ENCODE peak calls at places on chromosomes 12 and 14, in four cellular contexts. O, M, Z and W are unnamed samples.

GRCh38 chr12:104426926-104427546 is 29.7 kb upstream of the CHST11 start:
- DNase-seq in Z (no peak), O (no peak), M (no peak), W (no peak)

GRCh38 chr14:45838597-45838996 is 585.6 kb upstream of the MIS18BP1 start:
- DNase-seq in O (no peak), M (no peak), Z (peak; percentile 46), W (peak; percentile 1)

GRCh38 chr14:75711796-75712211 is 50.8 kb downstream of the TTLL5 start:
- DNase-seq in O (peak; percentile 72), Z (no peak), M (peak; percentile 35), W (peak; percentile 88)

GRCh38 chr12:131832393-131833231 is 4.4 kb downstream of the MMP17 start:
- DNase-seq in M (no peak), O (peak; percentile 84), Z (no peak), W (no peak)

GRCh38 chr14:73438993-73439392 is 19.4 kb downstream of the NUMB start:
- DNase-seq in O (no peak), M (no peak), Z (no peak), W (no peak)

GRCh38 chr12:44876554-44877275 is 600 bp upstream of the NELL2 start:
- DNase-seq in O (peak; percentile 46), Z (peak; percentile 75), M (peak; percentile 88), W (peak; percentile 85)

GRCh38 chr14:68911594-68912227 is 67.4 kb downstream of the ACTN1 start:
- DNase-seq in M (peak; percentile 81), Z (peak; percentile 97), O (peak; percentile 92), W (peak; percentile 92)

GRCh38 chr14:94555991-94556390 is 5.3 kb upstream of the SERPINA4 start:
- DNase-seq in O (no peak), Z (no peak), M (peak; percentile 16), W (no peak)

GRCh38 chr12:12612403-12612802 is 727 bp downstream of the CREBL2 start:
- DNase-seq in O (peak; percentile 31), Z (peak; percentile 54), M (no peak), W (peak; percentile 42)

GRCh38 chr12:107594995-107595394 is 90.6 kb upstream of the PWP1 start:
- DNase-seq in M (no peak), O (no peak), Z (no peak), W (no peak)

GRCh38 chr14:38867561-38868150 is 235.4 kb downstream of the SEC23A start:
- DNase-seq in O (peak; percentile 18), M (peak; percentile 78), Z (peak; percentile 93), W (peak; percentile 92)

GRCh38 chr12:50981319-50982239 is 29.2 kb downstream of the HIGD1C start:
- DNase-seq in M (no peak), Z (no peak), O (no peak), W (no peak)

GRCh38 chr12:11717533-11717961 is 68.1 kb downstream of the ETV6 start:
- DNase-seq in M (no peak), Z (no peak), O (no peak), W (no peak)

GRCh38 chr14:36014236-36014635 is 162.3 kb downstream of the PTCSC3 start:
- DNase-seq in Z (no peak), O (no peak), M (no peak), W (no peak)

GRCh38 chr14:100522616-100523021 is 64.6 kb downstream of the BEGAIN start:
- DNase-seq in Z (peak; percentile 51), M (no peak), O (no peak), W (peak; percentile 62)

GRCh38 chr12:123141615-123142517 is 9.0 kb downstream of the PITPNM2 start:
- DNase-seq in M (no peak), Z (no peak), O (no peak), W (peak; percentile 28)

GRCh38 chr14:58082011-58082410 is 70.0 kb downstream of the ARMH4 start:
- DNase-seq in O (no peak), Z (no peak), M (no peak), W (no peak)

GRCh38 chr14:64465856-64466554 is 706 bp downstream of the AKAP5 start:
- DNase-seq in O (peak; percentile 58), M (peak; percentile 60), Z (no peak), W (peak; percentile 81)

GRCh38 chr12:93741741-93742085 is 64.5 kb downstream of the CRADD start:
- DNase-seq in Z (no peak), O (peak; percentile 29), M (peak; percentile 88), W (peak; percentile 73)

GRCh38 chr14:104690266-104690711 is 871 bp downstream of the INF2 start:
- DNase-seq in O (no peak), M (no peak), Z (no peak), W (no peak)

GRCh38 chr12:20194171-20194570 is 174.2 kb upstream of the PDE3A start:
- DNase-seq in M (peak; percentile 81), O (no peak), Z (no peak), W (peak; percentile 30)

GRCh38 chr14:91315844-91316267 is 71.4 kb upstream of the GPR68 start:
- DNase-seq in Z (peak; percentile 77), M (no peak), O (no peak), W (no peak)

GRCh38 chr12:32533971-32534590 is 134.7 kb downstream of the FGD4 start:
- DNase-seq in Z (peak; percentile 50), M (peak; percentile 47), O (peak; percentile 61), W (peak; percentile 24)

GRCh38 chr12:12398026-12398859 is 41.4 kb downstream of the BORCS5 start:
- DNase-seq in M (no peak), O (peak; percentile 90), Z (no peak), W (no peak)

GRCh38 chr12:124834822-124835221 is 28.8 kb downstream of the SCARB1 start:
- DNase-seq in M (no peak), Z (no peak), O (no peak), W (no peak)

GRCh38 chr14:56118611-56119181 is 485 bp downstream of the PELI2 start:
- DNase-seq in M (no peak), O (no peak), Z (no peak), W (peak; percentile 46)

GRCh38 chr12:133120385-133121191 is 9.5 kb downstream of the ZNF891 start:
- DNase-seq in O (no peak), M (no peak), Z (no peak), W (no peak)

GRCh38 chr12:62703011-62703380 is 232.0 kb downstream of the PPM1H start:
- DNase-seq in Z (no peak), M (no peak), O (no peak), W (no peak)

GRCh38 chr14:105092124-105092911 is 27.1 kb upstream of the GPR132 start:
- DNase-seq in O (peak; percentile 49), M (peak; percentile 52), Z (no peak), W (peak; percentile 26)

GRCh38 chr12:53233671-53234091 is 1.7 kb upstream of the RARG start:
- DNase-seq in O (no peak), M (peak; percentile 56), Z (no peak), W (no peak)

GRCh38 chr12:130183585-130184370 is 21.5 kb downstream of the FZD10 start:
- DNase-seq in Z (no peak), M (no peak), O (no peak), W (no peak)

GRCh38 chr12:110141389-110141788 is 17.2 kb downstream of the IFT81 start:
- DNase-seq in M (no peak), Z (no peak), O (no peak), W (no peak)

GRCh38 chr12:80925237-80925636 is 12.5 kb downstream of the LIN7A start:
- DNase-seq in M (no peak), Z (no peak), O (no peak), W (no peak)

GRCh38 chr12:115404761-115405470 is 720.9 kb upstream of the TBX3 start:
- DNase-seq in Z (no peak), M (no peak), O (no peak), W (no peak)

GRCh38 chr12:122067966-122068365 is 10.6 kb upstream of the MLXIP start:
- DNase-seq in O (no peak), Z (peak; percentile 59), M (no peak), W (no peak)

GRCh38 chr12:54210400-54210790 is 21.6 kb upstream of the SMUG1 start:
- DNase-seq in O (no peak), Z (no peak), M (no peak), W (no peak)

GRCh38 chr12:110107369-110108281 is 16.5 kb upstream of the IFT81 start:
- DNase-seq in Z (no peak), M (no peak), O (peak; percentile 75), W (no peak)

DNA sequence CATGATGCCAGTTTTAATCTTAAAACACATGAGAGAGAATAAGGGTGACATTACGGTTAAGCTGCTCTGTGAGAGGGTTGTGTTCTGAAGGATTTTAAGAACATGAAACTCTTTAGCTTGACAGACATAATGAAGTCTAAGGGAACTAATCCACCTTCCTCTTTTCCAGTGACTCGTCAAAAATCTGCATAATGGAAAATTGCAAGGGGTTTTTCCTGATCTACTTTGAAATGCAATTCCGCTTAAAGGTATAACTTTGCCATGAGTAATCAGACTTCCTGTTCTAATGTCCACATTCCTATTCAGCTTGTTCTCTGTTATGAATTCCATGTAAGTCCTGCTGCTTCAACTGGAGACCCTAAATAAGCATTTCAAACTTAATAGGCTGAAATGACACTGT is at the start of gene ZNF705A:
- DNase-seq in O (peak; percentile 18), Z (peak; percentile 32), M (no peak), W (no peak)
- H3K27ac ChIP-seq in O (peak within 1 kb of the TSS; percentile 75), Z (no peak within 1 kb of the TSS), M (no peak within 1 kb of the TSS), W (peak within 1 kb of the TSS; percentile 9)

GRCh38 chr12:22969521-22969920 is 344.6 kb downstream of the ETNK1 start:
- DNase-seq in Z (no peak), M (no peak), O (no peak), W (no peak)
- H3K4me2 ChIP-seq in Z (no peak overlapping the region), M (no peak overlapping the region), O (no peak overlapping the region), W (no peak overlapping the region)

DNA sequence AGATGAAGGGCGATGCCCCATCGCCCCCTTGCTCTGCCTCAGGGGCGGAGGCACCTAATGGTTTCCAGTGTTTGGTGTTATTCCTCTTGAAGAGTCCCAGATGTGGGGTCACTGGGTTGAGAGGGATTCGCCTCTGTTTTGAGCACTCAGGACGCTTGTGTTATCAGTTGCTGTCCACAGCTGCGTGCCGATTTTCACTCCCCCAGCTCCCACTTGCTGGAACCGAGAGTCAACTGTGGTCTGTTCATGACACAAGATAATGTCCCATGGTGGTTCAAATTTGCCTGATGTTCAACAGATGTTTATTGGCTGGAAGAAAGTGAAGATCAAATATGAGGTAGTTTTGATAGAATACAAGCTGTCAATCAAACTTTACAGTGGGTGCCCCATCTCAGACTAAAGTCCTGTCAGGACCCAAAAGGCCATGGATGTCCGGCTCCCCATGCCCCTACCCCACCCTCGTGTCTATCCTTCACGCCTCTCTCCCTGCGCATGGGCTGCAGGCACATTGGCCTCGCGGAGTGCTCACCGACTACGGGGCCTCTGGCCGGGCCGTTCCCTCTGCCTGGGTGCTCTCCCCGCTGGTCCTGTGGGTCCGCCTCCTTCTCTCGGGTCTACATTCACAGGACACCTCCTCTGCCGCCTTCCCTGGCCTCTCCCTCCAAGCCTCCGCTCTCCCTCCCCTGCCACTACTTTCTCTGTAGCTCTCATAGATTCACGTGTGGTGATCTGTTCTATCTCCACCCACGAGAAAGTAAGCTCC is 6.9 kb upstream of the TRAF3 start:
- DNase-seq in Z (no peak), M (peak; percentile 30), O (no peak), W (no peak)
- H3K27ac ChIP-seq in Z (no peak overlapping the region), M (no peak overlapping the region), O (no peak overlapping the region), W (no peak overlapping the region)

GRCh38 chr14:79724934-79725717 is 486.2 kb downstream of the DIO2 start:
- DNase-seq in M (no peak), O (no peak), Z (no peak), W (no peak)
- H3K4me2 ChIP-seq in M (no peak overlapping the region), O (no peak overlapping the region), Z (no peak overlapping the region), W (no peak overlapping the region)

GRCh38 chr12:34356233-34356987 is 334.1 kb downstream of the ALG10 start:
- DNase-seq in Z (no peak), M (no peak), O (no peak), W (no peak)
- H3K27ac ChIP-seq in Z (no peak overlapping the region), M (no peak overlapping the region), O (no peak overlapping the region), W (no peak overlapping the region)